ENCODE peak calls at places on chromosomes 5 and 9, in four cellular contexts. One of them, this sample, is unnamed. For H3K9me3, the result is how much of the 10 kb centered on the place peaks cover.

GRCh38 chr5:43643327-43643726 is 40.3 kb downstream of the NNT start:
- DNase-seq in HepG2: no peak
- DNase-seq in K562: no peak
- DNase-seq in HCT116: no peak
- DNase-seq in this sample: no peak

GRCh38 chr5:160357861-160358411 is 12.5 kb downstream of the C1QTNF2 start:
- DNase-seq in HepG2: no peak
- DNase-seq in HCT116: no peak
- DNase-seq in K562: no peak
- DNase-seq in this sample: no peak

GRCh38 chr9:573551-574410 is 267.7 kb upstream of the DMRT1 start:
- DNase-seq in HepG2: peak
- DNase-seq in HCT116: no peak
- DNase-seq in K562: no peak
- DNase-seq in this sample: no peak

GRCh38 chr5:10323588-10324488 is 16.1 kb upstream of the CMBL start:
- DNase-seq in K562: peak
- DNase-seq in HepG2: peak
- DNase-seq in HCT116: no peak
- DNase-seq in this sample: no peak

GRCh38 chr9:133496901-133497411 is 18.1 kb upstream of the SLC2A6 start:
- DNase-seq in HepG2: no peak
- DNase-seq in K562: no peak
- DNase-seq in HCT116: no peak
- DNase-seq in this sample: no peak

GRCh38 chr5:55711531-55712022 is 547 bp downstream of the SLC38A9 start:
- DNase-seq in K562: peak
- DNase-seq in HepG2: no peak
- DNase-seq in HCT116: no peak
- DNase-seq in this sample: no peak

GRCh38 chr9:16136961-16137360 is 584.1 kb downstream of the CCDC171 start:
- DNase-seq in HepG2: no peak
- DNase-seq in K562: no peak
- DNase-seq in HCT116: no peak
- DNase-seq in this sample: no peak

GRCh38 chr5:110909415-110909814 is 162.1 kb upstream of the TSLP start:
- DNase-seq in K562: no peak
- DNase-seq in HepG2: no peak
- DNase-seq in HCT116: no peak
- DNase-seq in this sample: no peak

GRCh38 chr9:109143881-109144562 is 23.0 kb downstream of the FRRS1L start:
- DNase-seq in HCT116: peak
- DNase-seq in HepG2: peak
- DNase-seq in K562: peak
- DNase-seq in this sample: peak

GRCh38 chr5:40755093-40755406 is 711 bp downstream of the TTC33 start:
- DNase-seq in HCT116: peak
- DNase-seq in HepG2: peak
- DNase-seq in K562: peak
- DNase-seq in this sample: peak

GRCh38 chr5:67211926-67212325 is 15.3 kb upstream of the CD180 start:
- DNase-seq in K562: no peak
- DNase-seq in HepG2: no peak
- DNase-seq in HCT116: no peak
- DNase-seq in this sample: no peak

GRCh38 chr5:161544350-161544765 is 2.2 kb downstream of the GABRB2 start:
- DNase-seq in HepG2: peak
- DNase-seq in K562: peak
- DNase-seq in HCT116: peak
- DNase-seq in this sample: no peak

GRCh38 chr9:125151730-125152129 is 8.4 kb upstream of the SCAI start:
- DNase-seq in HepG2: no peak
- DNase-seq in K562: no peak
- DNase-seq in HCT116: no peak
- DNase-seq in this sample: no peak

GRCh38 chr9:92669527-92669889 is 423 bp downstream of the IPPK start:
- DNase-seq in HepG2: no peak
- DNase-seq in HCT116: no peak
- DNase-seq in K562: peak
- DNase-seq in this sample: no peak

GRCh38 chr9:4152876-4153275 is 147.0 kb downstream of the GLIS3 start:
- DNase-seq in K562: no peak
- DNase-seq in HepG2: no peak
- DNase-seq in HCT116: no peak
- DNase-seq in this sample: no peak

GRCh38 chr5:159737263-159737662 is 179.0 kb upstream of the ADRA1B start:
- DNase-seq in HCT116: no peak
- DNase-seq in K562: no peak
- DNase-seq in HepG2: no peak
- DNase-seq in this sample: no peak

GRCh38 chr9:100317706-100318105 is 35.0 kb downstream of the TEX10 start:
- DNase-seq in HepG2: no peak
- DNase-seq in HCT116: no peak
- DNase-seq in K562: no peak
- DNase-seq in this sample: no peak

GRCh38 chr9:76353280-76353679 is 40.9 kb downstream of the RFK start:
- DNase-seq in K562: peak
- DNase-seq in HCT116: no peak
- DNase-seq in HepG2: no peak
- DNase-seq in this sample: no peak

GRCh38 chr5:170493028-170493820 is 10.6 kb upstream of the KCNIP1 start:
- DNase-seq in HCT116: no peak
- DNase-seq in K562: no peak
- DNase-seq in HepG2: no peak
- DNase-seq in this sample: no peak

GRCh38 chr9:34331191-34331590 is 1.8 kb downstream of the NUDT2 start:
- DNase-seq in K562: no peak
- DNase-seq in HepG2: no peak
- DNase-seq in HCT116: no peak
- DNase-seq in this sample: no peak

GRCh38 chr5:169157064-169157463 is 143.9 kb downstream of the SLIT3 start:
- DNase-seq in HepG2: no peak
- DNase-seq in HCT116: no peak
- DNase-seq in K562: no peak
- DNase-seq in this sample: no peak

DNA sequence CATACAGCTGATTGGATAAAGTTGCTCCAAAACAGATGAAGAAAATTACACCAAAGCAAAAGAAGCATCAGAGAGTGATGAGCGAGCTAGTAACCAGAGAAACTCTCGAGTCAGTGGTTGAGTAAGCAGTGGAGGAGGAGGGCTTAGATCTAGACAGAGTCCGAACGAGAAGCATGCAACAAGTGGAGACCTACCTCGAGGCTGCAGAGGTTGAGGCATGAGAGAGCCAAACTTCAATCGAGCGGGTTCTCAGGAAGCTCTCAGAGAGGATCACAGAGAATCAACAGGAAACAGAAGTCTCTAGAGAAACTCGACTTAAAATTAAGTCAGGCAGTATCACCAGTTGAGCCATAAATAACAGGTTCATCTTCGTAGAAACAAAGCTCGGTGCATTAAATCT is 6.1 kb downstream of the RUSC2 start:
- DNase-seq in HCT116: no peak
- DNase-seq in HepG2: no peak
- DNase-seq in K562: no peak
- DNase-seq in this sample: no peak
- H3K27ac ChIP-seq in HCT116: no peak
- H3K27ac ChIP-seq in HepG2: no peak
- H3K27ac ChIP-seq in K562: no peak
- H3K27ac ChIP-seq in this sample: peak

GRCh38 chr9:112286906-112287305 is 46.5 kb downstream of the PTBP3 start:
- DNase-seq in HepG2: no peak
- DNase-seq in K562: no peak
- DNase-seq in HCT116: no peak
- DNase-seq in this sample: no peak

GRCh38 chr9:112288029-112288428 is 45.4 kb downstream of the PTBP3 start:
- DNase-seq in HepG2: peak
- DNase-seq in K562: no peak
- DNase-seq in HCT116: no peak
- DNase-seq in this sample: no peak

GRCh38 chr9:112283854-112284253 is 49.6 kb downstream of the PTBP3 start:
- DNase-seq in HepG2: no peak
- DNase-seq in K562: peak
- DNase-seq in HCT116: no peak
- DNase-seq in this sample: no peak

GRCh38 chr9:112280904-112281303 is 52.5 kb downstream of the PTBP3 start:
- DNase-seq in HCT116: no peak
- DNase-seq in HepG2: no peak
- DNase-seq in K562: no peak
- DNase-seq in this sample: no peak

DNA sequence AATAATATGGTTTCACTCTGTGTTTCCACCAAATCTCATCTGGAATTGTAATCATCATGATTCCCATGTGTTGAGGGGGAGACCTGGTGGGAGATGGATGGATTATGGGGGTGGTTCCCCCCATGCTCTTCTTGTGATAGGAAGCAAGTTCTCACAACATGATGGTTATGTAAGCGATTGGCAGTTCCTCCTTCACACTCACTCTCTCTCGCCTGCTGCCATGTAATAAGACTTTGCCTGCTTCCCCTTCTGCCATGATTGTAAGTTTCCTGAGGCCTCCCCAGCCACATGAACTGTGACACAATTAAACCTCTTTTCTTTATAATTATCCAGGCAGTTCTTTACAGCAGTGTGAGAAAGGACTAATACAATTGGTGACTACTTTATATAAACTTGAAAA is 48.4 kb downstream of the PTBP3 start:
- DNase-seq in HepG2: no peak
- DNase-seq in K562: no peak
- DNase-seq in HCT116: no peak
- DNase-seq in this sample: no peak
- H3K9me3 ChIP-seq in HepG2: under half
- H3K9me3 ChIP-seq in K562: under half
- H3K9me3 ChIP-seq in HCT116: under half
- H3K9me3 ChIP-seq in this sample: under half

DNA sequence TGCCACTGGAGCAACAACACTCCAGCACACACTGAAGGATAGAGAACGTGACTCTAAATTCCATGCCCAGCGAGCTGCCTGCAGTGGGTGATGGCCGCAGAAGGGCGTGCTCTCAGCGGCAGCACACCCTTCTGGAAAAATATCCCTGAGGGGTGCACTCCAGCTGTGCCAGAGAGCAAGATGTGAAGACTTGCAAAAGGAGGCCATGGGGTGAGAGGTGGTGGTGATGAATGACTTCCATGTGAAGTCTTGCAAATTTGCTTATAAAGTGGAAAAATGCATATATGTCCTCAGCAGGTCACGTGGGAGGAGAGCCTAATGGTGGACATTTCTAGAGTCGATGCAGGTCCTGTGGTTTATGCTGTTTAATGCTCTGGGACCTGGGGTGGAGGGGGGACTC is 39.8 kb upstream of the COL5A1 start:
- DNase-seq in K562: no peak
- DNase-seq in HCT116: no peak
- DNase-seq in HepG2: no peak
- DNase-seq in this sample: no peak
- TF ChIP-seq TCF7L2 in K562: no peak
- TF ChIP-seq TCF7L2 in HCT116: no peak
- TF ChIP-seq TCF7L2 in HepG2: no peak
- TF ChIP-seq TCF7L2 in this sample: no peak

DNA sequence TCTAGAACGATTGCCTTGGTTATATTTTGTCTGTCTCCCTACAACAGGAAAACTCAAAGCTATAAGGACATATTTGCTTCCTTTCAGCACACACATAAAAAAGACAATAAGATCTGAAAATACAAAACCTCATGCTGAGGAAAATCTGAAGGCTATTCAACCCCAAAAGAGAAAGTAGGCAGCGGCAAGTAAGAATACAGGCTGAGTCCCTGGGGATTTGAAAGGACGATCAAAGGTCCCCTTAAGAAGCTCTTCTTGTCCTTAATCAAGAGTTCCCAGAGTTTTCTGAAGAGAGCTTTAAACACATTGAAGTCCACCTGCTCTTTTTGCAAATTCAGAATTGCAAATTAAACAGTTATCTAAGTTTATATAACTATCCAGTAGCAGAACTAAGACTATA is 53.3 kb downstream of the OR2K2 start:
- DNase-seq in HCT116: no peak
- DNase-seq in HepG2: no peak
- DNase-seq in K562: no peak
- DNase-seq in this sample: no peak
- H3K27ac ChIP-seq in HCT116: no peak
- H3K27ac ChIP-seq in HepG2: no peak
- H3K27ac ChIP-seq in K562: no peak
- H3K27ac ChIP-seq in this sample: no peak

DNA sequence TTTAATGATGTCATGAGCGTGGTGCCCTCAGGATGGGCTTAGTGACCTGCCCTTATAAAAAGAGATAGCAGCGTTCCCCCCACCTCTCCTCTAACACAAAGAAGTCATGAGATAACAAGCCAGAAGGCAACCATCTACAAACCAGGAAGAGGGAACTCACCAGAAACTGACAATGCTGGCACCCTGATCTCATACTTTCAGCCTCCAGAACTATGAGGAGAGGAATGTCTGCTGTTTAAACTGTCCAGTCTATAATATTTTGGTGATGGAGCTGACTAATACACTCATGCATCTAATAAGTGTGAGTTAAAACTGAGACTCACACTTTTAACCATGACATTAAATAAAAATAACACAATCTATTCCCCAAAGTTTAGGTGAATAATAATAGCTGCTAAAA is 156.1 kb upstream of the SPEF2 start:
- DNase-seq in K562: no peak
- DNase-seq in HCT116: no peak
- DNase-seq in HepG2: no peak
- DNase-seq in this sample: no peak
- H3K9me3 ChIP-seq in K562: under half
- H3K9me3 ChIP-seq in HCT116: under half
- H3K9me3 ChIP-seq in HepG2: under half
- H3K9me3 ChIP-seq in this sample: under half

This sample was measured in Panc1.